ENCODE peak calls at places on chromosomes 12 and 14, in nine cellular contexts. One of them, this sample, is unnamed.
A peak's percentile ranks its signal among the peaks of the same experiment; 100 is the strongest.

GRCh38 chr12:81395431-81395830 is 317.6 kb downstream of the ACSS3 start:
- DNase-seq in upper lobe of left lung: no peak
- DNase-seq in left lung: no peak
- DNase-seq in fibroblast of lung: no peak
- DNase-seq in body of pancreas: no peak
- DNase-seq in adipocyte: no peak
- DNase-seq in breast epithelium: no peak
- DNase-seq in cardiac muscle cell: no peak
- DNase-seq in NT2/D1: no peak
- DNase-seq in this sample: no peak

GRCh38 chr12:1810201-1810930 is 10.0 kb upstream of the LRTM2 start:
- DNase-seq in upper lobe of left lung: no peak
- DNase-seq in left lung: no peak
- DNase-seq in fibroblast of lung: peak; percentile 66
- DNase-seq in body of pancreas: no peak
- DNase-seq in adipocyte: no peak
- DNase-seq in breast epithelium: no peak
- DNase-seq in cardiac muscle cell: no peak
- DNase-seq in NT2/D1: no peak
- DNase-seq in this sample: no peak

GRCh38 chr12:22860926-22861325 is 236.0 kb downstream of the ETNK1 start:
- DNase-seq in upper lobe of left lung: no peak
- DNase-seq in left lung: no peak
- DNase-seq in fibroblast of lung: no peak
- DNase-seq in body of pancreas: no peak
- DNase-seq in adipocyte: no peak
- DNase-seq in breast epithelium: no peak
- DNase-seq in cardiac muscle cell: peak; percentile 88
- DNase-seq in NT2/D1: no peak
- DNase-seq in this sample: no peak

GRCh38 chr12:95988506-95989275 is 7.5 kb downstream of the HAL start:
- DNase-seq in upper lobe of left lung: no peak
- DNase-seq in left lung: no peak
- DNase-seq in fibroblast of lung: no peak
- DNase-seq in body of pancreas: no peak
- DNase-seq in adipocyte: no peak
- DNase-seq in breast epithelium: no peak
- DNase-seq in cardiac muscle cell: no peak
- DNase-seq in NT2/D1: no peak
- DNase-seq in this sample: peak; percentile 56

GRCh38 chr12:108021949-108022522 is 107.1 kb upstream of the WSCD2 start:
- DNase-seq in upper lobe of left lung: no peak
- DNase-seq in left lung: no peak
- DNase-seq in fibroblast of lung: no peak
- DNase-seq in body of pancreas: no peak
- DNase-seq in adipocyte: no peak
- DNase-seq in breast epithelium: no peak
- DNase-seq in cardiac muscle cell: no peak
- DNase-seq in NT2/D1: no peak
- DNase-seq in this sample: no peak

GRCh38 chr12:1542599-1542998 is 51.8 kb downstream of the FBXL14 start:
- DNase-seq in upper lobe of left lung: no peak
- DNase-seq in left lung: no peak
- DNase-seq in fibroblast of lung: no peak
- DNase-seq in body of pancreas: no peak
- DNase-seq in adipocyte: no peak
- DNase-seq in breast epithelium: no peak
- DNase-seq in cardiac muscle cell: no peak
- DNase-seq in NT2/D1: no peak
- DNase-seq in this sample: no peak

GRCh38 chr12:104478396-104479140 is 21.8 kb downstream of the CHST11 start:
- DNase-seq in upper lobe of left lung: no peak
- DNase-seq in left lung: no peak
- DNase-seq in fibroblast of lung: peak; percentile 38
- DNase-seq in body of pancreas: no peak
- DNase-seq in adipocyte: no peak
- DNase-seq in breast epithelium: no peak
- DNase-seq in cardiac muscle cell: no peak
- DNase-seq in NT2/D1: no peak
- DNase-seq in this sample: no peak

GRCh38 chr12:107610030-107610859 is 75.4 kb upstream of the PWP1 start:
- DNase-seq in upper lobe of left lung: no peak
- DNase-seq in left lung: no peak
- DNase-seq in fibroblast of lung: peak; percentile 38
- DNase-seq in body of pancreas: no peak
- DNase-seq in adipocyte: peak; percentile 63
- DNase-seq in breast epithelium: no peak
- DNase-seq in cardiac muscle cell: peak; percentile 54
- DNase-seq in NT2/D1: peak; percentile 66
- DNase-seq in this sample: no peak

GRCh38 chr12:89943461-89943860 is 234.8 kb upstream of the ATP2B1 start:
- DNase-seq in upper lobe of left lung: no peak
- DNase-seq in left lung: no peak
- DNase-seq in fibroblast of lung: no peak
- DNase-seq in body of pancreas: no peak
- DNase-seq in adipocyte: peak; percentile 60
- DNase-seq in breast epithelium: no peak
- DNase-seq in cardiac muscle cell: no peak
- DNase-seq in NT2/D1: no peak
- DNase-seq in this sample: no peak

GRCh38 chr12:52604859-52605258 is 3.6 kb upstream of the KRT72 start:
- DNase-seq in upper lobe of left lung: no peak
- DNase-seq in left lung: no peak
- DNase-seq in fibroblast of lung: no peak
- DNase-seq in body of pancreas: no peak
- DNase-seq in adipocyte: no peak
- DNase-seq in breast epithelium: no peak
- DNase-seq in cardiac muscle cell: no peak
- DNase-seq in NT2/D1: no peak
- DNase-seq in this sample: peak; percentile 24

GRCh38 chr14:61575751-61576150 is 119.6 kb upstream of the HIF1A start:
- DNase-seq in upper lobe of left lung: no peak
- DNase-seq in left lung: no peak
- DNase-seq in fibroblast of lung: no peak
- DNase-seq in body of pancreas: no peak
- DNase-seq in adipocyte: peak; percentile 58
- DNase-seq in breast epithelium: no peak
- DNase-seq in cardiac muscle cell: no peak
- DNase-seq in NT2/D1: no peak
- DNase-seq in this sample: peak; percentile 40

GRCh38 chr14:61575126-61575525 is 120.2 kb upstream of the HIF1A start:
- DNase-seq in upper lobe of left lung: no peak
- DNase-seq in left lung: no peak
- DNase-seq in fibroblast of lung: no peak
- DNase-seq in body of pancreas: no peak
- DNase-seq in adipocyte: no peak
- DNase-seq in breast epithelium: no peak
- DNase-seq in cardiac muscle cell: no peak
- DNase-seq in NT2/D1: no peak
- DNase-seq in this sample: no peak

GRCh38 chr14:61573748-61574513 is 121.4 kb upstream of the HIF1A start:
- DNase-seq in upper lobe of left lung: no peak
- DNase-seq in left lung: no peak
- DNase-seq in fibroblast of lung: peak; percentile 81
- DNase-seq in body of pancreas: no peak
- DNase-seq in adipocyte: peak; percentile 75
- DNase-seq in breast epithelium: no peak
- DNase-seq in cardiac muscle cell: no peak
- DNase-seq in NT2/D1: no peak
- DNase-seq in this sample: peak; percentile 53

GRCh38 chr14:61573321-61573720 is 122.0 kb upstream of the HIF1A start:
- DNase-seq in upper lobe of left lung: no peak
- DNase-seq in left lung: no peak
- DNase-seq in fibroblast of lung: peak; percentile 68
- DNase-seq in body of pancreas: no peak
- DNase-seq in adipocyte: no peak
- DNase-seq in breast epithelium: no peak
- DNase-seq in cardiac muscle cell: no peak
- DNase-seq in NT2/D1: no peak
- DNase-seq in this sample: peak; percentile 47

DNA sequence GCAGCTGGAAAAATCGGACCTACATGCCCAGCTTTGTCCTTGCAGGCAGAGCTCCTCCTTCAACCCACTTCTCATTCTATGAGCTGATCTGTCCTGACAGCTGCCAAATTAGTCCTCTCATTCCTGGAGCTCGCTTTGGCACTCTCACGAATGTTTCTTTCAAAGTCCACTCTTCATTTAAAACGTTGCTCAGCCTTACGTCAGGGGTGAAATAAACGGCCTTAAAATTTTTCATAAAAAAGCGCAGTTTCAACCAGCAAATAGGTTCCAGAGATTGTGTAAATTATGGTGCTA is 120.9 kb upstream of the HIF1A start:
- DNase-seq in upper lobe of left lung: no peak
- DNase-seq in left lung: no peak
- DNase-seq in fibroblast of lung: no peak
- DNase-seq in body of pancreas: no peak
- DNase-seq in adipocyte: no peak
- DNase-seq in breast epithelium: no peak
- DNase-seq in cardiac muscle cell: no peak
- DNase-seq in NT2/D1: no peak
- DNase-seq in this sample: no peak
- H3K4me1 ChIP-seq in upper lobe of left lung: peaks cover 5% of the 10 kb centered on the region
- H3K4me1 ChIP-seq in left lung: peaks cover 48% of the 10 kb centered on the region
- H3K4me1 ChIP-seq in fibroblast of lung: peaks cover 18% of the 10 kb centered on the region
- H3K4me1 ChIP-seq in body of pancreas: peaks cover 16% of the 10 kb centered on the region
- H3K4me1 ChIP-seq in adipocyte: peaks cover 66% of the 10 kb centered on the region
- H3K4me1 ChIP-seq in breast epithelium: peaks cover 5% of the 10 kb centered on the region
- H3K4me1 ChIP-seq in cardiac muscle cell: peaks cover 8% of the 10 kb centered on the region
- H3K4me1 ChIP-seq in NT2/D1: peaks cover 3% of the 10 kb centered on the region
- H3K4me1 ChIP-seq in this sample: peaks cover 94% of the 10 kb centered on the region

GRCh38 chr14:67418368-67419174 is 6.6 kb upstream of the PLEK2 start:
- DNase-seq in upper lobe of left lung: no peak
- DNase-seq in left lung: no peak
- DNase-seq in fibroblast of lung: no peak
- DNase-seq in body of pancreas: no peak
- DNase-seq in adipocyte: no peak
- DNase-seq in breast epithelium: no peak
- DNase-seq in cardiac muscle cell: no peak
- DNase-seq in NT2/D1: no peak
- DNase-seq in this sample: no peak
- H3K4me1 ChIP-seq in upper lobe of left lung: no peaks in the 10 kb centered on the region
- H3K4me1 ChIP-seq in left lung: peaks cover 14% of the 10 kb centered on the region
- H3K4me1 ChIP-seq in fibroblast of lung: peaks cover 6% of the 10 kb centered on the region
- H3K4me1 ChIP-seq in body of pancreas: peaks cover 18% of the 10 kb centered on the region
- H3K4me1 ChIP-seq in adipocyte: no peaks in the 10 kb centered on the region
- H3K4me1 ChIP-seq in breast epithelium: no peaks in the 10 kb centered on the region
- H3K4me1 ChIP-seq in cardiac muscle cell: peaks cover 3% of the 10 kb centered on the region
- H3K4me1 ChIP-seq in NT2/D1: peaks cover 6% of the 10 kb centered on the region
- H3K4me1 ChIP-seq in this sample: peaks cover 26% of the 10 kb centered on the region

GRCh38 chr12:14614704-14615121 is 47.0 kb upstream of the PLBD1 start:
- DNase-seq in upper lobe of left lung: no peak
- DNase-seq in left lung: no peak
- DNase-seq in fibroblast of lung: no peak
- DNase-seq in body of pancreas: no peak
- DNase-seq in adipocyte: no peak
- DNase-seq in breast epithelium: no peak
- DNase-seq in cardiac muscle cell: no peak
- DNase-seq in NT2/D1: no peak
- DNase-seq in this sample: no peak

GRCh38 chr12:14621821-14622220 is 54.1 kb upstream of the PLBD1 start:
- DNase-seq in upper lobe of left lung: no peak
- DNase-seq in left lung: no peak
- DNase-seq in fibroblast of lung: no peak
- DNase-seq in body of pancreas: no peak
- DNase-seq in adipocyte: no peak
- DNase-seq in breast epithelium: no peak
- DNase-seq in cardiac muscle cell: no peak
- DNase-seq in NT2/D1: no peak
- DNase-seq in this sample: no peak

GRCh38 chr12:14619731-14620501 is 52.2 kb upstream of the PLBD1 start:
- DNase-seq in upper lobe of left lung: no peak
- DNase-seq in left lung: no peak
- DNase-seq in fibroblast of lung: no peak
- DNase-seq in body of pancreas: peak; percentile 24
- DNase-seq in adipocyte: no peak
- DNase-seq in breast epithelium: no peak
- DNase-seq in cardiac muscle cell: no peak
- DNase-seq in NT2/D1: no peak
- DNase-seq in this sample: no peak

GRCh38 chr12:14613718-14614117 is 46.0 kb upstream of the PLBD1 start:
- DNase-seq in upper lobe of left lung: no peak
- DNase-seq in left lung: no peak
- DNase-seq in fibroblast of lung: no peak
- DNase-seq in body of pancreas: no peak
- DNase-seq in adipocyte: no peak
- DNase-seq in breast epithelium: no peak
- DNase-seq in cardiac muscle cell: no peak
- DNase-seq in NT2/D1: no peak
- DNase-seq in this sample: no peak

GRCh38 chr12:14618990-14619389 is 51.3 kb upstream of the PLBD1 start:
- DNase-seq in upper lobe of left lung: no peak
- DNase-seq in left lung: no peak
- DNase-seq in fibroblast of lung: peak; percentile 13
- DNase-seq in body of pancreas: no peak
- DNase-seq in adipocyte: peak; percentile 60
- DNase-seq in breast epithelium: no peak
- DNase-seq in cardiac muscle cell: no peak
- DNase-seq in NT2/D1: peak; percentile 42
- DNase-seq in this sample: no peak
- H3K4me1 ChIP-seq in upper lobe of left lung: no peaks in the 10 kb centered on the region
- H3K4me1 ChIP-seq in left lung: peaks cover 34% of the 10 kb centered on the region
- H3K4me1 ChIP-seq in fibroblast of lung: no peaks in the 10 kb centered on the region
- H3K4me1 ChIP-seq in body of pancreas: peaks cover 23% of the 10 kb centered on the region
- H3K4me1 ChIP-seq in adipocyte: no peaks in the 10 kb centered on the region
- H3K4me1 ChIP-seq in breast epithelium: no peaks in the 10 kb centered on the region
- H3K4me1 ChIP-seq in cardiac muscle cell: no peaks in the 10 kb centered on the region
- H3K4me1 ChIP-seq in NT2/D1: no peaks in the 10 kb centered on the region
- H3K4me1 ChIP-seq in this sample: no peaks in the 10 kb centered on the region

GRCh38 chr12:116138380-116138779 is 139.1 kb downstream of the MED13L start:
- DNase-seq in upper lobe of left lung: no peak
- DNase-seq in left lung: no peak
- DNase-seq in fibroblast of lung: peak; percentile 80
- DNase-seq in body of pancreas: no peak
- DNase-seq in adipocyte: no peak
- DNase-seq in breast epithelium: no peak
- DNase-seq in cardiac muscle cell: no peak
- DNase-seq in NT2/D1: no peak
- DNase-seq in this sample: peak; percentile 94

GRCh38 chr12:116141833-116142162 is 135.7 kb downstream of the MED13L start:
- DNase-seq in upper lobe of left lung: no peak
- DNase-seq in left lung: no peak
- DNase-seq in fibroblast of lung: no peak
- DNase-seq in body of pancreas: no peak
- DNase-seq in adipocyte: no peak
- DNase-seq in breast epithelium: no peak
- DNase-seq in cardiac muscle cell: no peak
- DNase-seq in NT2/D1: no peak
- DNase-seq in this sample: no peak

GRCh38 chr12:116141110-116141832 is 136.2 kb downstream of the MED13L start:
- DNase-seq in upper lobe of left lung: no peak
- DNase-seq in left lung: no peak
- DNase-seq in fibroblast of lung: no peak
- DNase-seq in body of pancreas: no peak
- DNase-seq in adipocyte: no peak
- DNase-seq in breast epithelium: no peak
- DNase-seq in cardiac muscle cell: no peak
- DNase-seq in NT2/D1: no peak
- DNase-seq in this sample: no peak

GRCh38 chr12:116138781-116139180 is 138.7 kb downstream of the MED13L start:
- DNase-seq in upper lobe of left lung: no peak
- DNase-seq in left lung: no peak
- DNase-seq in fibroblast of lung: peak; percentile 84
- DNase-seq in body of pancreas: no peak
- DNase-seq in adipocyte: no peak
- DNase-seq in breast epithelium: no peak
- DNase-seq in cardiac muscle cell: no peak
- DNase-seq in NT2/D1: no peak
- DNase-seq in this sample: no peak

GRCh38 chr12:116140559-116140958 is 136.9 kb downstream of the MED13L start:
- DNase-seq in upper lobe of left lung: no peak
- DNase-seq in left lung: no peak
- DNase-seq in fibroblast of lung: no peak
- DNase-seq in body of pancreas: no peak
- DNase-seq in adipocyte: no peak
- DNase-seq in breast epithelium: no peak
- DNase-seq in cardiac muscle cell: no peak
- DNase-seq in NT2/D1: no peak
- DNase-seq in this sample: no peak
- H3K4me1 ChIP-seq in upper lobe of left lung: peaks cover 53% of the 10 kb centered on the region
- H3K4me1 ChIP-seq in left lung: peaks cover 87% of the 10 kb centered on the region
- H3K4me1 ChIP-seq in fibroblast of lung: peaks cover 22% of the 10 kb centered on the region
- H3K4me1 ChIP-seq in body of pancreas: peaks cover 40% of the 10 kb centered on the region
- H3K4me1 ChIP-seq in adipocyte: peaks cover 72% of the 10 kb centered on the region
- H3K4me1 ChIP-seq in breast epithelium: no peaks in the 10 kb centered on the region
- H3K4me1 ChIP-seq in cardiac muscle cell: peaks cover 55% of the 10 kb centered on the region
- H3K4me1 ChIP-seq in NT2/D1: no peaks in the 10 kb centered on the region
- H3K4me1 ChIP-seq in this sample: peaks cover 89% of the 10 kb centered on the region